ENCODE peak calls at places on chromosomes 4 and X, in ten cellular contexts. M, W, S, B, R, D, Q, N, C and T are unnamed samples.

GRCh38 chr4:138542191-138542771 is 300.1 kb upstream of the SLC7A11 start:
- DNase-seq in M (no peak), W (no peak), S (no peak), B (no peak), R (no peak), D (no peak), Q (no peak), N (no peak), C (no peak), T (no peak)

GRCh38 chr4:69497081-69497480 is 1.4 kb upstream of the UGT2B4 start:
- DNase-seq in M (no peak), W (no peak), S (no peak), B (no peak), R (no peak), D (no peak), Q (no peak), N (peak), C (peak), T (no peak)

GRCh38 chr4:88841635-88842034 is 144.0 kb upstream of the NAP1L5 start:
- DNase-seq in M (no peak), W (peak), S (no peak), B (peak), R (no peak), D (no peak), Q (no peak), N (no peak), C (peak), T (no peak)

GRCh38 chr4:147370881-147371280 is 110.0 kb upstream of the EDNRA start:
- DNase-seq in M (no peak), W (no peak), S (no peak), B (no peak), R (no peak), D (no peak), Q (no peak), N (no peak), C (no peak), T (no peak)

GRCh38 chr4:23818097-23818648 is 71.7 kb downstream of the PPARGC1A start:
- DNase-seq in M (no peak), W (no peak), S (peak), B (no peak), R (no peak), D (no peak), Q (no peak), N (no peak), C (no peak), T (no peak)

GRCh38 chrX:24513416-24513815 is 48.3 kb downstream of the PDK3 start:
- DNase-seq in M (no peak), W (no peak), S (no peak), B (no peak), R (no peak), D (no peak), Q (no peak), N (no peak), C (no peak), T (no peak)

GRCh38 chrX:95703696-95704095 is 980.9 kb upstream of the DIAPH2 start:
- DNase-seq in M (no peak), W (peak), S (no peak), B (no peak), R (no peak), D (no peak), Q (no peak), N (peak), C (no peak), T (no peak)

GRCh38 chrX:19225906-19226305 is 103.6 kb upstream of the ADGRG2 start:
- DNase-seq in M (no peak), W (peak), S (peak), B (no peak), R (no peak), D (no peak), Q (no peak), N (peak), C (no peak), T (no peak)

GRCh38 chrX:44020693-44021092 is 47.5 kb upstream of the NDP start:
- DNase-seq in M (no peak), W (no peak), S (no peak), B (no peak), R (no peak), D (no peak), Q (no peak), N (no peak), C (no peak), T (no peak)

GRCh38 chr4:13530823-13531608 is 13.3 kb downstream of the NKX3-2 start:
- DNase-seq in M (no peak), W (no peak), S (no peak), B (no peak), R (peak), D (no peak), Q (no peak), N (no peak), C (no peak), T (no peak)

GRCh38 chr4:82469776-82470345 is 39.5 kb downstream of the ENOPH1 start:
- DNase-seq in M (no peak), W (peak), S (no peak), B (peak), R (no peak), D (no peak), Q (no peak), N (no peak), C (peak), T (no peak)

GRCh38 chrX:132090370-132091152 is 37.3 kb downstream of the FRMD7 start:
- DNase-seq in M (no peak), W (no peak), S (no peak), B (no peak), R (no peak), D (no peak), Q (no peak), N (no peak), C (no peak), T (no peak)

GRCh38 chrX:136168929-136169735 is 21.8 kb downstream of the FHL1 start:
- DNase-seq in M (peak), W (peak), S (peak), B (peak), R (peak), D (no peak), Q (peak), N (peak), C (peak), T (peak)

GRCh38 chr4:140156529-140157171 is 2.7 kb upstream of the MAML3 start:
- DNase-seq in M (no peak), W (no peak), S (no peak), B (no peak), R (no peak), D (no peak), Q (no peak), N (no peak), C (no peak), T (no peak)

GRCh38 chr4:140116442-140117104 is 37.4 kb downstream of the MAML3 start:
- DNase-seq in M (no peak), W (peak), S (no peak), B (no peak), R (no peak), D (no peak), Q (no peak), N (peak), C (no peak), T (no peak)

GRCh38 chr4:51894246-51894645 is 51.3 kb downstream of the DCUN1D4 start:
- DNase-seq in M (no peak), W (peak), S (no peak), B (peak), R (no peak), D (no peak), Q (no peak), N (no peak), C (no peak), T (no peak)

GRCh38 chrX:151359931-151360871 is 36.8 kb upstream of the VMA21 start:
- DNase-seq in M (peak), W (peak), S (peak), B (no peak), R (peak), D (no peak), Q (no peak), N (no peak), C (no peak), T (peak)

GRCh38 chrX:102720237-102721168 is at the start of gene GPRASP3:
- DNase-seq in M (peak), W (peak), S (peak), B (no peak), R (peak), D (peak), Q (peak), N (peak), C (peak), T (no peak)

GRCh38 chr4:165428957-165429356 is 50.1 kb downstream of the CPE start:
- DNase-seq in M (no peak), W (no peak), S (no peak), B (no peak), R (no peak), D (no peak), Q (no peak), N (no peak), C (no peak), T (no peak)

GRCh38 chrX:71871367-71871766 is 39.3 kb upstream of the NHSL2 start:
- DNase-seq in M (peak), W (peak), S (no peak), B (no peak), R (no peak), D (no peak), Q (no peak), N (no peak), C (peak), T (no peak)

GRCh38 chrX:153708415-153708814 is 15.8 kb downstream of the BCAP31 start:
- DNase-seq in M (peak), W (peak), S (peak), B (no peak), R (peak), D (no peak), Q (no peak), N (peak), C (peak), T (peak)

GRCh38 chr4:123787710-123788109 is 391.1 kb downstream of the SPRY1 start:
- DNase-seq in M (no peak), W (peak), S (no peak), B (no peak), R (no peak), D (no peak), Q (no peak), N (no peak), C (no peak), T (no peak)

GRCh38 chr4:40403079-40403478 is 67.9 kb downstream of the CHRNA9 start:
- DNase-seq in M (no peak), W (no peak), S (no peak), B (no peak), R (no peak), D (no peak), Q (no peak), N (no peak), C (no peak), T (no peak)

GRCh38 chr4:111506706-111507105 is 638.5 kb upstream of the FAM241A start:
- DNase-seq in M (no peak), W (peak), S (no peak), B (peak), R (no peak), D (no peak), Q (no peak), N (no peak), C (peak), T (no peak)

GRCh38 chr4:151284534-151285245 is 7.7 kb downstream of the PRSS48 start:
- DNase-seq in M (no peak), W (no peak), S (no peak), B (no peak), R (no peak), D (no peak), Q (no peak), N (no peak), C (no peak), T (no peak)

GRCh38 chr4:136650541-136651277 is 881.6 kb downstream of the PCDH18 start:
- DNase-seq in M (no peak), W (peak), S (no peak), B (no peak), R (no peak), D (no peak), Q (peak), N (peak), C (peak), T (no peak)

GRCh38 chr4:42296196-42296595 is 101.1 kb upstream of the SHISA3 start:
- DNase-seq in M (no peak), W (peak), S (no peak), B (no peak), R (no peak), D (no peak), Q (no peak), N (peak), C (no peak), T (no peak)

GRCh38 chr4:185115827-185116232 is 27.2 kb upstream of the SLC25A4 start:
- DNase-seq in M (peak), W (peak), S (peak), B (peak), R (no peak), D (peak), Q (peak), N (peak), C (peak), T (peak)

GRCh38 chrX:151973851-151974335 is 583 bp downstream of the GABRE start:
- DNase-seq in M (peak), W (peak), S (no peak), B (no peak), R (no peak), D (no peak), Q (no peak), N (peak), C (no peak), T (no peak)

GRCh38 chrX:77785746-77786548 is at the start of gene ATRX:
- DNase-seq in M (peak), W (peak), S (peak), B (peak), R (peak), D (peak), Q (peak), N (peak), C (peak), T (peak)

GRCh38 chrX:129932792-129933321 is 26.9 kb downstream of the UTP14A start:
- DNase-seq in M (peak), W (peak), S (no peak), B (no peak), R (peak), D (peak), Q (no peak), N (no peak), C (no peak), T (no peak)